ENCODE peak calls at places on chromosomes 1 and 21, in four cellular contexts. F, Q, R and J are unnamed samples.

GRCh38 chr1:11412166-11412565 is 66.8 kb upstream of the DISP3 start:
- DNase-seq in F (no peak), Q (no peak), R (no peak), J (no peak)

GRCh38 chr1:43706598-43707190 is 642 bp upstream of the ST3GAL3 start:
- DNase-seq in F (no peak), Q (no peak), R (no peak), J (no peak)

GRCh38 chr1:240737761-240738265 is 125.9 kb upstream of the GREM2 start:
- DNase-seq in F (no peak), Q (no peak), R (no peak), J (no peak)

GRCh38 chr1:98323906-98324358 is 337.6 kb upstream of the SNX7 start:
- DNase-seq in F (peak), Q (no peak), R (peak), J (peak)

GRCh38 chr21:26191609-26192008 is 21.0 kb upstream of the APP start:
- DNase-seq in F (no peak), Q (no peak), R (no peak), J (no peak)

GRCh38 chr1:54028306-54029251 is 10.6 kb upstream of the LDLRAD1 start:
- DNase-seq in F (no peak), Q (no peak), R (no peak), J (no peak)

GRCh38 chr21:34576043-34576466 is 38.9 kb downstream of the RCAN1 start:
- DNase-seq in F (no peak), Q (no peak), R (peak), J (no peak)

GRCh38 chr21:44499631-44500030 is 40.4 kb downstream of the KRTAP10-1 start:
- DNase-seq in F (no peak), Q (no peak), R (no peak), J (no peak)

GRCh38 chr1:153945131-153945794 is 1.3 kb downstream of the DENND4B start:
- DNase-seq in F (no peak), Q (no peak), R (peak), J (no peak)

GRCh38 chr1:100267284-100267683 is 1.3 kb downstream of the RTCA start:
- DNase-seq in F (no peak), Q (no peak), R (no peak), J (no peak)

GRCh38 chr1:235320521-235321179 is 7.3 kb downstream of the ARID4B start:
- DNase-seq in F (no peak), Q (no peak), R (no peak), J (no peak)

GRCh38 chr1:182495002-182495401 is 45.1 kb downstream of the RGSL1 start:
- DNase-seq in F (no peak), Q (no peak), R (no peak), J (no peak)

GRCh38 chr1:31218705-31219104 is 21.0 kb downstream of the NKAIN1 start:
- DNase-seq in F (no peak), Q (no peak), R (no peak), J (no peak)

GRCh38 chr1:193019442-193020026 is 39.6 kb downstream of the UCHL5 start:
- DNase-seq in F (peak), Q (no peak), R (no peak), J (peak)

GRCh38 chr1:7333576-7333975 is 437.5 kb upstream of the VAMP3 start:
- DNase-seq in F (no peak), Q (no peak), R (no peak), J (no peak)

GRCh38 chr1:162302246-162302645 is 74.4 kb downstream of the SPATA46 start:
- DNase-seq in F (no peak), Q (no peak), R (no peak), J (no peak)

GRCh38 chr1:40708750-40709099 is 17.2 kb downstream of the NFYC start:
- DNase-seq in F (peak), Q (no peak), R (no peak), J (peak)

GRCh38 chr1:52365091-52365745 is 787 bp downstream of the CC2D1B start:
- DNase-seq in F (peak), Q (peak), R (peak), J (peak)

GRCh38 chr1:37480581-37481288 is 6.4 kb downstream of the ZC3H12A start:
- DNase-seq in F (no peak), Q (no peak), R (no peak), J (no peak)

GRCh38 chr1:220803401-220804201 is 16.9 kb downstream of the MTARC1 start:
- DNase-seq in F (no peak), Q (no peak), R (no peak), J (no peak)

GRCh38 chr1:42765832-42766722 is 751 bp downstream of the P3H1 start:
- DNase-seq in F (peak), Q (peak), R (peak), J (peak)

GRCh38 chr1:153742411-153743142 is 14.7 kb downstream of the INTS3 start:
- DNase-seq in F (peak), Q (peak), R (no peak), J (no peak)

GRCh38 chr1:43067233-43067745 is 104.8 kb downstream of the EBNA1BP2 start:
- DNase-seq in F (no peak), Q (no peak), R (no peak), J (no peak)

GRCh38 chr1:54324031-54324654 is 82.1 kb downstream of the SSBP3 start:
- DNase-seq in F (no peak), Q (no peak), R (no peak), J (no peak)

GRCh38 chr1:210635108-210635507 is 306.4 kb downstream of the HHAT start:
- DNase-seq in F (no peak), Q (no peak), R (no peak), J (no peak)

GRCh38 chr1:219427989-219428388 is 184.9 kb downstream of the ZC3H11B start:
- DNase-seq in F (no peak), Q (no peak), R (no peak), J (no peak)

GRCh38 chr1:173996995-173997394 is 25.2 kb downstream of the RC3H1 start:
- DNase-seq in F (peak), Q (no peak), R (no peak), J (no peak)

GRCh38 chr1:212683357-212683722 is 16.3 kb downstream of the BATF3 start:
- DNase-seq in F (no peak), Q (no peak), R (peak), J (no peak)

GRCh38 chr1:91166106-91166712 is 144.4 kb upstream of the ZNF644 start:
- DNase-seq in F (no peak), Q (peak), R (no peak), J (no peak)

GRCh38 chr1:5865774-5866173 is 126.5 kb downstream of the NPHP4 start:
- DNase-seq in F (no peak), Q (no peak), R (no peak), J (no peak)

GRCh38 chr1:201335901-201336300 is 41.6 kb downstream of the TNNT2 start:
- DNase-seq in F (no peak), Q (no peak), R (no peak), J (no peak)

GRCh38 chr1:37438971-37439671 is 35.3 kb upstream of the ZC3H12A start:
- DNase-seq in F (no peak), Q (no peak), R (no peak), J (no peak)

GRCh38 chr1:204357551-204357950 is 2.2 kb downstream of the PLEKHA6 start:
- DNase-seq in F (no peak), Q (no peak), R (peak), J (no peak)

GRCh38 chr1:33220701-33221384 is 35.4 kb upstream of the ZNF362 start:
- DNase-seq in F (no peak), Q (no peak), R (no peak), J (no peak)

GRCh38 chr1:98389809-98390208 is 271.7 kb upstream of the SNX7 start:
- DNase-seq in F (no peak), Q (no peak), R (no peak), J (peak)

GRCh38 chr1:200180821-200181220 is 153.3 kb downstream of the NR5A2 start:
- DNase-seq in F (peak), Q (peak), R (no peak), J (no peak)

GRCh38 chr1:20604678-20605077 is 15.8 kb downstream of the CDA start:
- DNase-seq in F (no peak), Q (no peak), R (no peak), J (no peak)

DNA sequence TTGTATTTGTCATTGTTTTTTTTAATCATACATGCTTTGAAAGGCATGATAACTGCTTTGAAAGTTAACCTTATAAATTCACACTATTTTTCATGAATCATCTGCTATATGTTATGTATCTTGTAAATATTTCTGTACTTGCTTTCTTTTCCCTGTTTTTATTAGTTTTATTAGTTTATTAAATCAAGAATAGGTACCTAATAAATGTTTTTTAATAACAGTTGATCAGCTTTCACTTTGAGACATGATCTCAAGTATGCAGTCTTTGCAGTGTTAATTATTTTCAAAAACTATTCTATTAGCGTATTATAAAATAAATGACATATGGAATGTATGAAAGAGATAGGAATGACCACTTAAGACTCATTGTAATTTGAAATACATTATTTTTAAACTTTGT is 110.8 kb upstream of the TENT5C start:
- DNase-seq in F (no peak), Q (no peak), R (no peak), J (no peak)
- H3K4me3 ChIP-seq in F (no peak), Q (no peak), R (no peak), J (no peak)

GRCh38 chr1:184558691-184559090 is 171.9 kb downstream of the C1orf21 start:
- DNase-seq in F (no peak), Q (no peak), R (no peak), J (no peak)

GRCh38 chr1:184559117-184559713 is 172.4 kb downstream of the C1orf21 start:
- DNase-seq in F (no peak), Q (no peak), R (no peak), J (no peak)

GRCh38 chr1:184563308-184563707 is 176.5 kb downstream of the C1orf21 start:
- DNase-seq in F (no peak), Q (no peak), R (no peak), J (no peak)

GRCh38 chr1:184567016-184567415 is 180.2 kb downstream of the C1orf21 start:
- DNase-seq in F (no peak), Q (no peak), R (no peak), J (no peak)

DNA sequence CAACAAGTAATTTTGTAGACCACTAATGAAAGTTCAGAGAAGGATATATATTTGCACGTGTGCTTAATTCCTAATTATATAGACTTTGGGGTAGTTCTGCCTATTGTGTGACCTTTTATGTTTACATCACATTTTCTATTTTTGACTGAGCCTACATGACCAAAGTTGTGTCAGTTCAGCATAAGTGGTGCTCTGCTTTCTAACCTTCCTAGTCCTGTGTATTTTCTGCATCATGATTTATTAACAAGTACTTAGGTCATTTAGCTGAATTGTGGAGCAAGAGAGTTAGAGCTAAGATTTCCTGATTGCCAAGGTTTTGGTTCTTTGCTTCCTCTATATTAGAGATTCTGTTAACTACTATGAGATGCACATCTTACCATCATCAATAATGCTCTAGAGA is 176.0 kb downstream of the C1orf21 start:
- DNase-seq in F (no peak), Q (no peak), R (no peak), J (no peak)
- H3K4me3 ChIP-seq in F (no peak), Q (no peak), R (no peak), J (no peak)

DNA sequence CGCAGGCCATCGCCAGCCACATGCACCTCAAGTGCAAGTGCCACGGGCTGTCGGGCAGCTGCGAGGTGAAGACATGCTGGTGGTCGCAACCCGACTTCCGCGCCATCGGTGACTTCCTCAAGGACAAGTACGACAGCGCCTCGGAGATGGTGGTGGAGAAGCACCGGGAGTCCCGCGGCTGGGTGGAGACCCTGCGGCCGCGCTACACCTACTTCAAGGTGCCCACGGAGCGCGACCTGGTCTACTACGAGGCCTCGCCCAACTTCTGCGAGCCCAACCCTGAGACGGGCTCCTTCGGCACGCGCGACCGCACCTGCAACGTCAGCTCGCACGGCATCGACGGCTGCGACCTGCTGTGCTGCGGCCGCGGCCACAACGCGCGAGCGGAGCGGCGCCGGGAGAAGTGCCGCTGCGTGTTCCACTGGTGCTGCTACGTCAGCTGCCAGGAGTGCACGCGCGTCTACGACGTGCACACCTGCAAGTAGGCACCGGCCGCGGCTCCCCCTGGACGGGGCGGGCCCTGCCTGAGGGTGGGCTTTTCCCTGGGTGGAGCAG is 23.4 kb upstream of the ARF1 start:
- DNase-seq in F (no peak), Q (no peak), R (no peak), J (no peak)
- H3K4me3 ChIP-seq in F (no peak), Q (peak), R (no peak), J (no peak)

DNA sequence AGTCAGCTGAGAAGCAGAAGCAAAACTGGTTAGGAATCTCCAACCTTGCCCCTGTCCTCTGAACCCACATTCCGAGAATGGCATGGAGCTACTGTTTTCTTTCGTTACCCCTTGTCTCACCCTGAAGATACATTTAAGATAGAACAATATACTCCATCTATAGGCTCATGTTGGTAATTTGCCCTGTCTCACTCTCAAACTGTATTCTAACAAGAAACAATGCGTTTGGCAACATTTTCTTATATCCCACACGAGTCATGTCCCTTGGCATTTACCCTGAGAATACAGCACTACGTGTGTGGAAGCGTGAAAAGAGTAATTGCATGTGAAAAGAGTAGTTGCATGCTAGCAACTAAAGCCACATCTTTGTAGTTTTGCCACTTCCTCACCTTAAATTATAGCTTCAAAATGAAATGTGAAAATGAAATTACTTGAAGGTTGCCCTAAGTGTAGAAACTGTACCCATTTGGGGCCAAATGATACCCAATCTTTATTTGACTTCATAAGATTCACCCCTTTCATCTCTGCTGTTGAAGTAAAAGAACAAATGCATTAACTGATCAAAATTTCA is 5.3 kb downstream of the SLAMF7 start:
- DNase-seq in F (no peak), Q (no peak), R (no peak), J (no peak)
- H3K4me3 ChIP-seq in F (no peak), Q (no peak), R (no peak), J (no peak)

DNA sequence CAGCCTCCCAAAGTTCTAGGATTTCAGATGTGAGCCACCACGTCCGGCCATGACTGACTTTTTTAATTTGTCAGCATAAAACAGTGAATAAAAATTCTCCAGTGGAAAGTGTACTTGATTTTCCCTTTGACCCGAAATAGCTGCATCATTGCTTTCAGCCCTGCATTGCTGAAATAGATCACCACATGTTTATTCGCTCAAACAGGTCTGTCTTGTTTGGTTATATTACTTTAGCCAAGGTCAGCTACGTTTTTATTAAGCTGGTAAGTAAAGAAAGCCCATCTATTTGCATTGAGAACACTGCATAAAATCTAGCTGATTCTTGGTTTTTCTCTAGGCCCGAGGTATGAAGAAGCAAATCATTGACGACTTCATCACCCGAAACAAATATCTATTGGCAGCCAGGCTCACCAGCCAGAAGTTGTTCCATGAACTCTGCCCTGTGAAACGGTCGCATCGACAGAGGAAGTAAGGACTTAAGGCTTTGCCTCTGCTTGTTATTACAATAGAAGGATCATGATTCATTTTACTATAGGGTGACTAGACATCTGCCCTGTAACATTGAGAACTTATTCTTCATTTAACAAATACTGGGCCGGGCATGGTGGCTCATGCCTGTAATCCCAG is 25.5 kb downstream of the AGMAT start:
- DNase-seq in F (peak), Q (no peak), R (no peak), J (no peak)
- H3K4me3 ChIP-seq in F (no peak), Q (no peak), R (no peak), J (no peak)

GRCh38 chr1:116076831-116077230 is 34.4 kb upstream of the MAB21L3 start:
- DNase-seq in F (no peak), Q (no peak), R (no peak), J (no peak)
- H3K4me3 ChIP-seq in F (no peak), Q (no peak), R (no peak), J (no peak)

GRCh38 chr21:46284077-46284644 is 1.2 kb downstream of the MCM3AP start:
- DNase-seq in F (no peak), Q (no peak), R (no peak), J (no peak)
- H3K4me3 ChIP-seq in F (no peak), Q (no peak), R (peak), J (no peak)

DNA sequence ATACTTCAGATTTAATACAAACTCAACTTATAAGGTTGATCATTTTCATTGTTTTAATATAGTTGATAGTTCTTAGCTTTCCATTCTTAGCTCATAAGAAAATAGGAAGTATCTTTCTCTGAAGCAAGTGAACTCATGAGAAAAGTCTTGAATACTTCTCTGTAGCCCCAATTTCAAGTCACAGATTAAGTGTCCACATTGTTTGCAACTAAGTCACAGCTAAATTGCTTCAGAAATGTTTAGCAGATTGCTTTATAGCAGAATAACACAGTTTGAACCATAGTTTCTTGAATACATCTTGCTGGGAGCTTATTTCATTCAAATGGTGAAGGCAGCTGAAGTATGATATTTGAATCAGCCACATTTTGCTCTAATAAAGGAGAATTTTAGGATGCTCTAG is 10.6 kb upstream of the PKN2 start:
- DNase-seq in F (no peak), Q (no peak), R (no peak), J (no peak)
- H3K4me3 ChIP-seq in F (no peak), Q (no peak), R (no peak), J (no peak)

GRCh38 chr21:36541721-36542139 is 61.8 kb upstream of the CLDN14 start:
- DNase-seq in F (no peak), Q (no peak), R (no peak), J (no peak)

GRCh38 chr21:36538761-36539160 is 58.8 kb upstream of the CLDN14 start:
- DNase-seq in F (no peak), Q (no peak), R (no peak), J (no peak)

GRCh38 chr21:36542312-36543101 is 62.6 kb upstream of the CLDN14 start:
- DNase-seq in F (no peak), Q (peak), R (no peak), J (no peak)

GRCh38 chr21:36540700-36541099 is 60.8 kb upstream of the CLDN14 start:
- DNase-seq in F (no peak), Q (no peak), R (no peak), J (no peak)

DNA sequence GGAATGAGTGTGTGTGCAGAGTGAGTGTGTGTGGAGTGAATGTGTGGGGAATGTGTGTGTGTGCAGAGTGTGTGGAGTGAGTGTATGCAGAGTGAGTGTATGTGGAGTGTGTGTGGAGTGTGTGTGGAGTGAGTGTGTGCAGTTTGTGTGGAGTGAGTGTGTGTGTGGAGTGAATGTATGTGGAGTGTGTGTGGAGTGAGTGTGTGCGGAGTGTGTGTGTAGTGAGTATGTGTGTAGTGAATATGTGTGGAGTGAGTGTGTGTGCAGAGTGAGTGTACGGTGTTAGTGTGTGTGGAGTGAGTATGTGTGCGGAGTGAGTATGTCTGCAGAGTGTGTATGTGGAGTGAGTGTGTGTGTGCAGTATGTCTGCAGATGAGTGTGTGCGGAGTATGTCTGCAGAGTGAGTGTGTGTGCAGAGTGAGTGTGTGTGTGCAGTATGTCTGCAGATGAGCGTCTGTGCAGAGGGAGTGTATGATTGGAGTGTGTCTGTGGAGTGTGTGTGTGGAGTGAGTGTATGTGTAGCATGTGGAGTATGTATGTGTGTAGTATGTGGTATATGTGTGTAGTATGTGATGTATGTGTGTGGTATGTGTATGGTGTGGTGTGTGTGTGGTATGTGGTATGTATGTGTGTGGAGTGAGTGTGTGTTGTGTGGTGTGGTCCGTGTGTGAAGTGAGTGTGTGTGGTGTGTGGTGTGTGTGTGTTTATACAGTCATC is 59.7 kb upstream of the CLDN14 start:
- DNase-seq in F (no peak), Q (no peak), R (no peak), J (no peak)
- H3K4me3 ChIP-seq in F (no peak), Q (no peak), R (no peak), J (no peak)